ENCODE peak calls at places on chromosomes 6 and 20, in ten cellular contexts. E is HCT116, Z is ovary, G is colonic mucosa, L is fibroblast of lung, S is psoas muscle, N is IMR-90, Y is PC-9, C is breast epithelium, D is fibroblast of the aortic adventitia. H is an unnamed sample.

GRCh38 chr20:16212790-16213189 is 360.5 kb downstream of the KIF16B start:
- DNase-seq in E (no peak), Z (no peak), G (no peak), L (no peak), S (no peak), N (no peak), Y (no peak), C (no peak), D (no peak), H (no peak)

GRCh38 chr6:164106345-164106769 is 691.8 kb downstream of the QKI start:
- DNase-seq in E (no peak), Z (no peak), G (no peak), L (peak), S (peak), N (no peak), Y (no peak), C (no peak), D (peak), H (no peak)

GRCh38 chr20:12555369-12555768 is 453.4 kb upstream of the SPTLC3 start:
- DNase-seq in E (no peak), Z (no peak), G (no peak), L (no peak), S (no peak), N (no peak), Y (peak), C (no peak), D (no peak), H (no peak)

GRCh38 chr6:145071836-145072235 is 663.5 kb downstream of the EPM2A start:
- DNase-seq in E (no peak), Z (no peak), G (no peak), L (peak), S (no peak), N (peak), Y (peak), C (no peak), D (peak), H (no peak)

GRCh38 chr6:65399355-65400084 is 307.5 kb downstream of the EYS start:
- DNase-seq in E (no peak), Z (no peak), G (no peak), L (no peak), S (no peak), N (no peak), Y (no peak), C (no peak), D (no peak), H (no peak)

GRCh38 chr6:133631421-133631820 is 257.5 kb upstream of the TCF21 start:
- DNase-seq in E (no peak), Z (no peak), G (no peak), L (peak), S (no peak), N (peak), Y (peak), C (no peak), D (peak), H (no peak)

GRCh38 chr6:47135772-47136171 is 93.6 kb upstream of the ADGRF1 start:
- DNase-seq in E (peak), Z (no peak), G (no peak), L (peak), S (no peak), N (peak), Y (peak), C (no peak), D (peak), H (no peak)

GRCh38 chr6:45044510-45045252 is 283.4 kb upstream of the RUNX2 start:
- DNase-seq in E (no peak), Z (no peak), G (no peak), L (peak), S (no peak), N (no peak), Y (no peak), C (no peak), D (peak), H (no peak)

GRCh38 chr6:139091859-139092258 is 43.0 kb upstream of the HECA start:
- DNase-seq in E (no peak), Z (no peak), G (no peak), L (no peak), S (no peak), N (no peak), Y (no peak), C (no peak), D (no peak), H (no peak)

GRCh38 chr20:24952376-24953203 is 3.5 kb downstream of the CST7 start:
- DNase-seq in E (no peak), Z (no peak), G (peak), L (no peak), S (no peak), N (no peak), Y (no peak), C (no peak), D (no peak), H (peak)

GRCh38 chr20:34015401-34016335 is 22.0 kb downstream of the RALY start:
- DNase-seq in E (no peak), Z (no peak), G (no peak), L (no peak), S (no peak), N (no peak), Y (no peak), C (no peak), D (no peak), H (no peak)
- H3K4me3 ChIP-seq in E (no peak), Z (no peak), G (no peak), L (no peak), S (no peak), N (no peak), Y (no peak), C (no peak), D (no peak), H (no peak)

DNA sequence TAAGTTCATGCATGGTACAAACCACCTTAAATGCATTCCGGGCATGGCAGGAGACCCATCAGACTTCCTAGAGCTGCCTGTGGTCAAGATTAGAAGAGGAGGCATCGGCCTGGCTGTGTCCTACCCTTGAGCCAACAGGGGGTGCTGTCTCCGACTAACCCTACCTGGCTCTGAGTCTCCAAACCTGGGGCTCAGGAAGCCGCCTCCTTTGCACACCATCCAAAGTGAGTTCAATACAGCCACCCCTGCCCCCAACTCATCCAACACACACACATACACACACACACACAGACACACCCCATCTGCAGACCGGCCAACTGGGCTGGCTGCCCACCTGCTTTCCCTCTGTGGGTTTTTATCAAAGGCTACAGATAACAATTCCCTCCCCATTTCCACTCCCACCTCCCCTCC is 77.0 kb downstream of the JPH2 start:
- DNase-seq in E (no peak), Z (no peak), G (no peak), L (peak), S (no peak), N (no peak), Y (no peak), C (no peak), D (peak), H (no peak)
- TF ChIP-seq CTCF in E (no peak), Z (no peak), G (no peak), L (no peak), S (no peak), N (peak), Y (peak), C (peak), D (peak), H (no peak)

DNA sequence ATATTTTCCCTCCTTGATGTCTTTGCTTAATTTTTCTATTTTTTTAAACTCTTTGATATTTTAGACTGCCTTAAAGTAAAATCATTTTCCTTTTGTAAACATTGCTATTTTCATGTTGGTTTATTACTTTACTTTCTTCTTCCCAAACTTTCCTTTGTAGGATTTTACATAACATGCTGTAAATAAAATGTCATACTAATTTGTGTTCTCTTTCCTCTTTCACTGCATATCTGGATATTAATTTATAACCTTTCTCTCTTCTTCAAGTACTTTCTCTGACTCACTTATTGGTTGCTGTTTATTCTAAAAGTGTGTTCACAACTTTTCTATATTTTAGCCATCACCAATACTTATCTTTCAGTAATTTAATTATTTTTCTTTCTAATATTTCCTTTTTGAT is 9.3 kb upstream of the POM121L2 start:
- DNase-seq in E (no peak), Z (no peak), G (no peak), L (no peak), S (no peak), N (no peak), Y (no peak), C (no peak), D (no peak), H (no peak)
- H3K4me3 ChIP-seq in E (no peak), Z (no peak), G (no peak), L (no peak), S (no peak), N (no peak), Y (no peak), C (no peak), D (no peak), H (no peak)

DNA sequence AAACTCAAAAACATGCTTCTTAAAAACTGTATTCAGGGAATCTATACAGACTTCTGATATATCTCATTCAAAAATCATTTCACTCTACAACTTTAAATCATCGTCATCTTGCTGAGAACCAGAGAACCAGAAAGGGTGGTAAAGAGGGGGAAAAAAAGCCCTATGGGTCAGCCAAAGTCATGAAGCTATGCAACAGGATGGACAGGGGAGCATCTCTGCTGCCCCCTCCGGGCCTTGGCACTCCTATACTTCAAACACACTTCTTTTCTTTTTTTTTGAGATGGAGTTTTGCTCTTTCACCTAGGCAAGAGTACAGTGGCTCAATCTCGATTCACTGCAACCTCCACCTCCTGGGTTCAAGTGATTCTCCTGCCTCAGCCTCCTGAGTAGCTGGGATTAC is 73.5 kb upstream of the NFATC2 start:
- DNase-seq in E (no peak), Z (no peak), G (no peak), L (no peak), S (no peak), N (no peak), Y (no peak), C (no peak), D (no peak), H (no peak)
- TF ChIP-seq CTCF in E (no peak), Z (no peak), G (no peak), L (no peak), S (no peak), N (peak), Y (no peak), C (no peak), D (no peak), H (no peak)

GRCh38 chr6:1624071-1624847 is 14.5 kb downstream of the FOXC1 start:
- DNase-seq in E (no peak), Z (no peak), G (no peak), L (no peak), S (peak), N (no peak), Y (no peak), C (no peak), D (peak), H (no peak)
- H3K4me3 ChIP-seq in E (no peak), Z (peak), G (peak), L (peak), S (peak), N (peak), Y (peak), C (peak), D (peak), H (peak)

GRCh38 chr6:8707956-8708772 is 272.8 kb upstream of the SLC35B3 start:
- DNase-seq in E (peak), Z (no peak), G (peak), L (peak), S (no peak), N (no peak), Y (no peak), C (peak), D (no peak), H (peak)
- TF ChIP-seq CTCF in E (peak), Z (no peak), G (no peak), L (no peak), S (peak), N (no peak), Y (no peak), C (peak), D (no peak), H (peak)

GRCh38 chr20:63326314-63327228 is 33.6 kb downstream of the COL20A1 start:
- DNase-seq in E (no peak), Z (peak), G (no peak), L (no peak), S (peak), N (no peak), Y (no peak), C (no peak), D (no peak), H (peak)
- H3K4me3 ChIP-seq in E (no peak), Z (no peak), G (no peak), L (no peak), S (no peak), N (no peak), Y (no peak), C (no peak), D (no peak), H (no peak)

GRCh38 chr6:63460971-63461370 is 111.3 kb upstream of the LOC128125822 start:
- DNase-seq in E (no peak), Z (no peak), G (no peak), L (no peak), S (no peak), N (no peak), Y (no peak), C (no peak), D (no peak), H (no peak)
- TF ChIP-seq CTCF in E (no peak), Z (no peak), G (no peak), L (no peak), S (no peak), N (no peak), Y (no peak), C (no peak), D (no peak), H (no peak)

H was measured in upper lobe of right lung.